ENCODE peak calls at places on chromosomes 16 and 17, in seven cellular contexts. One of them, this sample, is unnamed. For H3K27me3, the result is how much of the 10 kb centered on the place peaks cover.

GRCh38 chr16:48441863-48442279 is 56.7 kb upstream of the SIAH1 start:
- DNase-seq in uterus: no peak
- DNase-seq in SK-N-SH: no peak
- DNase-seq in fibroblast of lung: no peak
- DNase-seq in GM12878: no peak
- DNase-seq in IMR-90: no peak
- DNase-seq in breast epithelium: no peak
- DNase-seq in this sample: no peak

GRCh38 chr17:75152971-75153853 is 1.1 kb downstream of the JPT1 start:
- DNase-seq in uterus: no peak
- DNase-seq in SK-N-SH: peak
- DNase-seq in fibroblast of lung: peak
- DNase-seq in GM12878: no peak
- DNase-seq in IMR-90: peak
- DNase-seq in breast epithelium: no peak
- DNase-seq in this sample: peak

GRCh38 chr16:2813661-2814288 is 3.3 kb upstream of the PRSS21 start:
- DNase-seq in uterus: no peak
- DNase-seq in SK-N-SH: no peak
- DNase-seq in fibroblast of lung: no peak
- DNase-seq in GM12878: no peak
- DNase-seq in IMR-90: no peak
- DNase-seq in breast epithelium: peak
- DNase-seq in this sample: no peak

GRCh38 chr16:25868041-25868600 is 176.4 kb downstream of the HS3ST4 start:
- DNase-seq in uterus: no peak
- DNase-seq in SK-N-SH: no peak
- DNase-seq in fibroblast of lung: no peak
- DNase-seq in GM12878: no peak
- DNase-seq in IMR-90: no peak
- DNase-seq in breast epithelium: no peak
- DNase-seq in this sample: no peak

GRCh38 chr16:65965632-65966031 is 400.9 kb upstream of the CDH5 start:
- DNase-seq in uterus: no peak
- DNase-seq in SK-N-SH: no peak
- DNase-seq in fibroblast of lung: no peak
- DNase-seq in GM12878: no peak
- DNase-seq in IMR-90: no peak
- DNase-seq in breast epithelium: no peak
- DNase-seq in this sample: no peak

GRCh38 chr17:55734128-55734781 is 11.6 kb upstream of the TMEM100 start:
- DNase-seq in uterus: no peak
- DNase-seq in SK-N-SH: peak
- DNase-seq in fibroblast of lung: peak
- DNase-seq in GM12878: no peak
- DNase-seq in IMR-90: peak
- DNase-seq in breast epithelium: no peak
- DNase-seq in this sample: peak

GRCh38 chr17:40821536-40821935 is 878 bp downstream of the KRT10 start:
- DNase-seq in uterus: no peak
- DNase-seq in SK-N-SH: no peak
- DNase-seq in fibroblast of lung: peak
- DNase-seq in GM12878: no peak
- DNase-seq in IMR-90: peak
- DNase-seq in breast epithelium: no peak
- DNase-seq in this sample: no peak

GRCh38 chr16:53022374-53022773 is 30.3 kb downstream of the CHD9NB start:
- DNase-seq in uterus: no peak
- DNase-seq in SK-N-SH: peak
- DNase-seq in fibroblast of lung: peak
- DNase-seq in GM12878: no peak
- DNase-seq in IMR-90: peak
- DNase-seq in breast epithelium: no peak
- DNase-seq in this sample: peak

GRCh38 chr17:41555105-41555887 is 16.6 kb downstream of the KRT9 start:
- DNase-seq in uterus: no peak
- DNase-seq in SK-N-SH: no peak
- DNase-seq in fibroblast of lung: no peak
- DNase-seq in GM12878: no peak
- DNase-seq in IMR-90: no peak
- DNase-seq in breast epithelium: no peak
- DNase-seq in this sample: no peak

GRCh38 chr16:88767546-88767945 is 17.5 kb downstream of the PIEZO1 start:
- DNase-seq in uterus: no peak
- DNase-seq in SK-N-SH: no peak
- DNase-seq in fibroblast of lung: no peak
- DNase-seq in GM12878: no peak
- DNase-seq in IMR-90: no peak
- DNase-seq in breast epithelium: no peak
- DNase-seq in this sample: no peak

GRCh38 chr17:17970699-17971430 is 1.3 kb downstream of the TOM1L2 start:
- DNase-seq in uterus: no peak
- DNase-seq in SK-N-SH: no peak
- DNase-seq in fibroblast of lung: no peak
- DNase-seq in GM12878: no peak
- DNase-seq in IMR-90: no peak
- DNase-seq in breast epithelium: no peak
- DNase-seq in this sample: no peak

GRCh38 chr17:63592797-63593196 is 7.9 kb upstream of the TACO1 start:
- DNase-seq in uterus: no peak
- DNase-seq in SK-N-SH: no peak
- DNase-seq in fibroblast of lung: no peak
- DNase-seq in GM12878: no peak
- DNase-seq in IMR-90: no peak
- DNase-seq in breast epithelium: no peak
- DNase-seq in this sample: no peak

GRCh38 chr17:7713782-7714181 is 3.8 kb upstream of the DNAH2 start:
- DNase-seq in uterus: no peak
- DNase-seq in SK-N-SH: no peak
- DNase-seq in fibroblast of lung: no peak
- DNase-seq in GM12878: no peak
- DNase-seq in IMR-90: no peak
- DNase-seq in breast epithelium: no peak
- DNase-seq in this sample: no peak

GRCh38 chr17:41718287-41718645 is 6.1 kb downstream of the GAST start:
- DNase-seq in uterus: no peak
- DNase-seq in SK-N-SH: no peak
- DNase-seq in fibroblast of lung: no peak
- DNase-seq in GM12878: no peak
- DNase-seq in IMR-90: no peak
- DNase-seq in breast epithelium: no peak
- DNase-seq in this sample: no peak

GRCh38 chr17:82200743-82201497 is 11.7 kb downstream of the CCDC57 start:
- DNase-seq in uterus: no peak
- DNase-seq in SK-N-SH: peak
- DNase-seq in fibroblast of lung: no peak
- DNase-seq in GM12878: no peak
- DNase-seq in IMR-90: no peak
- DNase-seq in breast epithelium: no peak
- DNase-seq in this sample: no peak

GRCh38 chr17:410674-411401 is 58.2 kb upstream of the RPH3AL start:
- DNase-seq in uterus: peak
- DNase-seq in SK-N-SH: peak
- DNase-seq in fibroblast of lung: peak
- DNase-seq in GM12878: no peak
- DNase-seq in IMR-90: peak
- DNase-seq in breast epithelium: no peak
- DNase-seq in this sample: peak

GRCh38 chr16:23145608-23146007 is 3.6 kb downstream of the USP31 start:
- DNase-seq in uterus: no peak
- DNase-seq in SK-N-SH: no peak
- DNase-seq in fibroblast of lung: peak
- DNase-seq in GM12878: no peak
- DNase-seq in IMR-90: peak
- DNase-seq in breast epithelium: no peak
- DNase-seq in this sample: peak

GRCh38 chr17:40515491-40516041 is 14.1 kb upstream of the TNS4 start:
- DNase-seq in uterus: no peak
- DNase-seq in SK-N-SH: no peak
- DNase-seq in fibroblast of lung: no peak
- DNase-seq in GM12878: no peak
- DNase-seq in IMR-90: no peak
- DNase-seq in breast epithelium: no peak
- DNase-seq in this sample: no peak

GRCh38 chr17:27218719-27219488 is 75.0 kb upstream of the WSB1 start:
- DNase-seq in uterus: no peak
- DNase-seq in SK-N-SH: no peak
- DNase-seq in fibroblast of lung: no peak
- DNase-seq in GM12878: peak
- DNase-seq in IMR-90: no peak
- DNase-seq in breast epithelium: no peak
- DNase-seq in this sample: no peak

GRCh38 chr16:56691885-56692284 is 9.6 kb downstream of the MT1X start:
- DNase-seq in uterus: no peak
- DNase-seq in SK-N-SH: no peak
- DNase-seq in fibroblast of lung: peak
- DNase-seq in GM12878: no peak
- DNase-seq in IMR-90: peak
- DNase-seq in breast epithelium: peak
- DNase-seq in this sample: no peak

GRCh38 chr17:19867654-19868395 is at the start of gene ULK2:
- DNase-seq in uterus: peak
- DNase-seq in SK-N-SH: peak
- DNase-seq in fibroblast of lung: peak
- DNase-seq in GM12878: no peak
- DNase-seq in IMR-90: peak
- DNase-seq in breast epithelium: peak
- DNase-seq in this sample: peak

GRCh38 chr16:14539631-14540030 is 90.4 kb downstream of the PARN start:
- DNase-seq in uterus: no peak
- DNase-seq in SK-N-SH: no peak
- DNase-seq in fibroblast of lung: peak
- DNase-seq in GM12878: no peak
- DNase-seq in IMR-90: peak
- DNase-seq in breast epithelium: no peak
- DNase-seq in this sample: no peak

DNA sequence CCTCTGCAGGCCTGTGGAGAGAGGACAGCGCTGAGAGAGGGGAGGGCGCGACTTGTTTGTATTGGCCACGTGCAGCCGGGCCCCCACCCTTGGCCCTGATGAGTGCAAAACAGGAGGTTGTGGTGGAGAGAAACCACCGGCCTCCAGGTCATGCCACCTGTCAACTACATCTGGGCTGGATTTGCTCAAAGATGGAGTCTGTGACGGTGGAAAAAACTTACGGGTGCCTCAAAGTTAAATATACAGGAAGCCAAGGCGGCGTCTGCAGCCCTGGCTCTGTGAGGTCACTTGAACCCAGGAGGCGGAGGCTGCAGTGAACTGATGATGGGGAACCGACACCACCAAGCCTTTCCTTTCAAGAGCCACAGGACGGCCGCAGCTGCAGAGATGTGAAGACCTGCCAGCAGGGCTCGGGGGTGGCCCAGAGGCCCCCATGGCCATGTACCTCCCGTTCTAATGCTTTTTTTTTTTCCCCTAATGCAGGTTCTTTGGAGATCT is 15.6 kb downstream of the C16orf74 start:
- DNase-seq in uterus: no peak
- DNase-seq in SK-N-SH: no peak
- DNase-seq in fibroblast of lung: no peak
- DNase-seq in GM12878: peak
- DNase-seq in IMR-90: no peak
- DNase-seq in breast epithelium: no peak
- DNase-seq in this sample: no peak
- H3K4me3 ChIP-seq in uterus: no peak
- H3K4me3 ChIP-seq in SK-N-SH: no peak
- H3K4me3 ChIP-seq in fibroblast of lung: no peak
- H3K4me3 ChIP-seq in GM12878: no peak
- H3K4me3 ChIP-seq in IMR-90: no peak
- H3K4me3 ChIP-seq in breast epithelium: no peak
- H3K4me3 ChIP-seq in this sample: no peak

GRCh38 chr16:704047-704446 is 1.6 kb downstream of the FBXL16 start:
- DNase-seq in uterus: no peak
- DNase-seq in SK-N-SH: no peak
- DNase-seq in fibroblast of lung: no peak
- DNase-seq in GM12878: no peak
- DNase-seq in IMR-90: no peak
- DNase-seq in breast epithelium: no peak
- DNase-seq in this sample: no peak

GRCh38 chr16:702341-702740 is 3.3 kb downstream of the FBXL16 start:
- DNase-seq in uterus: no peak
- DNase-seq in SK-N-SH: no peak
- DNase-seq in fibroblast of lung: no peak
- DNase-seq in GM12878: no peak
- DNase-seq in IMR-90: no peak
- DNase-seq in breast epithelium: no peak
- DNase-seq in this sample: no peak

GRCh38 chr16:704552-705380 is 835 bp downstream of the FBXL16 start:
- DNase-seq in uterus: no peak
- DNase-seq in SK-N-SH: peak
- DNase-seq in fibroblast of lung: no peak
- DNase-seq in GM12878: no peak
- DNase-seq in IMR-90: no peak
- DNase-seq in breast epithelium: no peak
- DNase-seq in this sample: no peak

GRCh38 chr16:705748-706188 is at the start of gene FBXL16:
- DNase-seq in uterus: no peak
- DNase-seq in SK-N-SH: peak
- DNase-seq in fibroblast of lung: no peak
- DNase-seq in GM12878: no peak
- DNase-seq in IMR-90: no peak
- DNase-seq in breast epithelium: no peak
- DNase-seq in this sample: peak

GRCh38 chr16:703406-703805 is 2.2 kb downstream of the FBXL16 start:
- DNase-seq in uterus: no peak
- DNase-seq in SK-N-SH: no peak
- DNase-seq in fibroblast of lung: no peak
- DNase-seq in GM12878: no peak
- DNase-seq in IMR-90: no peak
- DNase-seq in breast epithelium: no peak
- DNase-seq in this sample: no peak
- H3K27me3 ChIP-seq in uterus: under half
- H3K27me3 ChIP-seq in SK-N-SH: under half
- H3K27me3 ChIP-seq in fibroblast of lung: under half
- H3K27me3 ChIP-seq in GM12878: under half
- H3K27me3 ChIP-seq in IMR-90: half or more
- H3K27me3 ChIP-seq in breast epithelium: under half
- H3K27me3 ChIP-seq in this sample: half or more

GRCh38 chr16:11316331-11317015 is 28.8 kb upstream of the RMI2 start:
- DNase-seq in uterus: no peak
- DNase-seq in SK-N-SH: no peak
- DNase-seq in fibroblast of lung: peak
- DNase-seq in GM12878: no peak
- DNase-seq in IMR-90: no peak
- DNase-seq in breast epithelium: no peak
- DNase-seq in this sample: no peak
- TF ChIP-seq CTCF in uterus: no peak
- TF ChIP-seq CTCF in SK-N-SH: no peak
- TF ChIP-seq CTCF in fibroblast of lung: no peak
- TF ChIP-seq CTCF in GM12878: no peak
- TF ChIP-seq CTCF in IMR-90: no peak
- TF ChIP-seq CTCF in breast epithelium: no peak
- TF ChIP-seq CTCF in this sample: no peak

DNA sequence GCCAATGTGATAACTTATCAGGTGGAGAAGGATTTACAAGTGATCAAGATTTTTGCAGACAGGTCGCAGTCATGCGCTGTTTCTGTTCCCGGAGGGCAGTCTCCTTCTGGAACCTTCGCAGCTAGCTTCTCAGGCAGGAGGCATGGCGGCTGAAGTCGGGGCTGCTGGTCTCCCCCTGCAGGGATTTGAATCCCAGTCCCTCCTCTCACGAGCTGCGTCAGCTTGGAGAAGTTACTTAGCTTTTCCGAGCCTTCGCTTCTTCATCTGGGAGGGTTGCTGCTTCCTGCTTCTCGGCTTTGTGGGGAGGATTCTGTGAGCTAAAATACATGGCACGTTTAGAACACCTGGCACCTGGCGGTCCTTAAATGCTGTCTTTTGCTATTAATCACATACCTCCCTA is 287.8 kb upstream of the FOXF1 start:
- DNase-seq in uterus: no peak
- DNase-seq in SK-N-SH: no peak
- DNase-seq in fibroblast of lung: peak
- DNase-seq in GM12878: no peak
- DNase-seq in IMR-90: peak
- DNase-seq in breast epithelium: peak
- DNase-seq in this sample: no peak
- H3K4me3 ChIP-seq in uterus: no peak
- H3K4me3 ChIP-seq in SK-N-SH: no peak
- H3K4me3 ChIP-seq in fibroblast of lung: peak
- H3K4me3 ChIP-seq in GM12878: no peak
- H3K4me3 ChIP-seq in IMR-90: peak
- H3K4me3 ChIP-seq in breast epithelium: no peak
- H3K4me3 ChIP-seq in this sample: no peak

This sample was measured in A673.